ENCODE peak calls at places on chromosomes 16 and 17, in ten cellular contexts. I is BJ; J is dorsolateral prefrontal cortex; K is cardiac muscle cell; A is heart left ventricle; S is endothelial cell; G is NCI-H2171; L is hypothalamus; U is neural progenitor cell; E is activated CD4-positive, alpha-beta T cell treated with anti-CD3 and anti-CD28 coated beads, Interleukin-2, amount 10 ng/mL, durations not matched to agents 24 days and 14 days. R is an unnamed sample.

GRCh38 chr17:32348483-32348800 is 1.5 kb upstream of the ZNF207 start:
- DNase-seq in S (no peak), G (no peak), A (no peak), K (no peak), J (no peak), E (no peak), L (no peak), U (no peak), I (no peak), R (no peak)

GRCh38 chr17:74453665-74454196 is 12.7 kb upstream of the CD300A start:
- DNase-seq in G (no peak), E (no peak), I (no peak), J (no peak), K (no peak), U (peak; percentile 97), L (no peak), A (no peak), S (peak; percentile 87), R (no peak)

GRCh38 chr16:1812732-1813163 is 13.9 kb downstream of the HAGH start:
- DNase-seq in L (no peak), U (peak; percentile 69), K (peak; percentile 92), A (peak; percentile 85), G (peak; percentile 58), I (no peak), S (peak; percentile 52), J (peak; percentile 45), E (peak; percentile 82), R (no peak)

GRCh38 chr17:76547183-76547641 is 7.4 kb downstream of the PRCD start:
- DNase-seq in J (no peak), A (peak; percentile 77), U (peak; percentile 86), I (no peak), K (peak; percentile 81), L (no peak), E (peak; percentile 88), S (peak; percentile 70), G (peak; percentile 75), R (no peak)

GRCh38 chr17:80847506-80848230 is 144.0 kb upstream of the CHMP6 start:
- DNase-seq in L (no peak), I (no peak), A (no peak), S (no peak), K (no peak), G (no peak), U (no peak), J (no peak), E (peak; percentile 93), R (no peak)

GRCh38 chr16:85330694-85331188 is 218.5 kb upstream of the CIBAR2 start:
- DNase-seq in U (peak; percentile 90), G (peak; percentile 85), S (peak; percentile 39), A (no peak), E (peak; percentile 75), L (no peak), I (peak; percentile 44), K (peak; percentile 91), J (no peak), R (peak; percentile 85)

GRCh38 chr17:1992541-1992940 is 32.6 kb downstream of the RTN4RL1 start:
- DNase-seq in A (peak; percentile 57), J (no peak), L (no peak), E (no peak), S (no peak), G (no peak), I (no peak), U (no peak), K (no peak), R (no peak)

GRCh38 chr16:70789231-70789926 is 11.6 kb downstream of the VAC14 start:
- DNase-seq in E (no peak), J (no peak), L (no peak), I (no peak), S (no peak), G (no peak), U (no peak), A (no peak), K (peak; percentile 61), R (no peak)

GRCh38 chr17:74728702-74729075 is 8.4 kb upstream of the RAB37 start:
- DNase-seq in E (no peak), S (no peak), U (no peak), L (no peak), A (no peak), I (no peak), G (no peak), K (no peak), J (no peak), R (no peak)

GRCh38 chr16:3908951-3909437 is 28.5 kb upstream of the CREBBP start:
- DNase-seq in U (no peak), I (no peak), J (no peak), A (no peak), K (no peak), L (no peak), G (no peak), S (no peak), E (no peak), R (no peak)

GRCh38 chr16:64962786-64963185 is 159.1 kb downstream of the CDH11 start:
- DNase-seq in L (no peak), K (peak; percentile 18), G (no peak), A (no peak), E (no peak), J (no peak), I (no peak), S (no peak), U (no peak), R (no peak)

GRCh38 chr16:85363881-85364280 is 249.2 kb upstream of the GSE1 start:
- DNase-seq in E (no peak), I (no peak), K (no peak), U (no peak), L (no peak), S (no peak), A (no peak), J (no peak), G (no peak), R (no peak)

GRCh38 chr17:49403514-49404289 is 11.0 kb downstream of the PHB1 start:
- DNase-seq in K (no peak), U (no peak), G (no peak), I (no peak), L (no peak), A (no peak), E (no peak), J (no peak), S (no peak), R (no peak)

GRCh38 chr17:71799657-71800056 is 321.2 kb upstream of the SOX9 start:
- DNase-seq in A (no peak), U (no peak), E (no peak), S (no peak), L (no peak), G (no peak), K (no peak), I (no peak), J (no peak), R (no peak)

GRCh38 chr17:58279736-58280479 is 827 bp downstream of the MPO start:
- DNase-seq in A (no peak), G (no peak), L (no peak), I (no peak), J (no peak), S (no peak), U (no peak), E (peak; percentile 56), K (no peak), R (no peak)

GRCh38 chr16:77376358-77376757 is 58.5 kb downstream of the ADAMTS18 start:
- DNase-seq in G (no peak), A (no peak), L (no peak), E (peak; percentile 64), K (no peak), U (no peak), S (no peak), J (no peak), I (no peak), R (no peak)

GRCh38 chr17:75996665-75997590 is 3.7 kb upstream of the CDK3 start:
- DNase-seq in L (no peak), E (peak; percentile 83), I (no peak), U (no peak), J (no peak), K (peak; percentile 71), S (peak; percentile 35), A (no peak), G (no peak), R (peak; percentile 78)

GRCh38 chr16:23640669-23640958 is 496 bp downstream of the PALB2 start:
- DNase-seq in U (no peak), K (peak; percentile 11), I (no peak), E (no peak), G (no peak), L (no peak), J (no peak), S (no peak), A (no peak), R (peak; percentile 15)

GRCh38 chr16:69526831-69527655 is 38.7 kb upstream of the NFAT5 start:
- DNase-seq in J (no peak), L (no peak), A (no peak), S (no peak), I (no peak), E (no peak), K (no peak), U (no peak), G (no peak), R (no peak)

GRCh38 chr17:75869282-75870141 is 8.9 kb downstream of the TRIM47 start:
- DNase-seq in K (peak; percentile 83), U (no peak), L (peak; percentile 60), S (no peak), E (no peak), G (no peak), I (no peak), J (peak; percentile 54), A (peak; percentile 69), R (no peak)

GRCh38 chr17:37413875-37414519 is 7.3 kb downstream of the TADA2A start:
- DNase-seq in I (no peak), U (no peak), S (no peak), G (no peak), J (no peak), E (no peak), K (no peak), L (no peak), A (no peak), R (no peak)

GRCh38 chr17:20975566-20975965 is 67.2 kb downstream of the USP22 start:
- DNase-seq in E (no peak), S (no peak), J (no peak), L (no peak), U (no peak), K (no peak), G (no peak), A (no peak), I (no peak), R (no peak)

GRCh38 chr16:86452451-86452850 is 57.9 kb upstream of the FOXF1 start:
- DNase-seq in G (no peak), S (no peak), E (no peak), U (no peak), K (no peak), L (no peak), J (no peak), I (no peak), A (peak; percentile 38), R (no peak)

GRCh38 chr16:71788578-71788977 is 20.1 kb downstream of the AP1G1 start:
- DNase-seq in G (no peak), K (no peak), I (no peak), L (no peak), U (no peak), A (no peak), E (peak; percentile 38), S (no peak), J (no peak), R (no peak)

GRCh38 chr16:67719778-67720144 is 645 bp upstream of the GFOD2 start:
- DNase-seq in E (peak; percentile 77), I (no peak), U (peak; percentile 57), S (peak; percentile 18), J (no peak), G (no peak), A (peak; percentile 41), L (peak; percentile 18), K (peak; percentile 58), R (peak; percentile 22)

GRCh38 chr16:12459401-12459791 is 344.3 kb downstream of the CPPED1 start:
- DNase-seq in L (peak; percentile 12), A (peak; percentile 60), J (no peak), U (no peak), K (no peak), G (no peak), E (no peak), S (no peak), I (no peak), R (no peak)

GRCh38 chr17:29042679-29043538 is at the start of gene PIPOX:
- DNase-seq in E (no peak), I (no peak), U (peak; percentile 92), A (peak; percentile 50), J (no peak), K (peak; percentile 81), G (peak; percentile 32), L (no peak), S (peak; percentile 50), R (no peak)

GRCh38 chr17:59633658-59634359 is 14.1 kb downstream of the CLTC start:
- DNase-seq in J (no peak), K (no peak), G (no peak), I (no peak), L (no peak), U (no peak), S (no peak), A (no peak), E (no peak), R (no peak)

R was measured in CMK.